ENCODE peak calls at places on chromosome 11, in eight cellular contexts. Z is RWPE1, H is vagina, P is coronary artery, I is psoas muscle, G is cardiac muscle cell, O is brain microvascular endothelial cell, M is heart left ventricle. J is an unnamed sample.

GRCh38 chr11:64230209-64230984 is at the start of gene DNAJC4:
- DNase-seq in Z (no peak), H (peak), P (no peak), I (peak), G (peak), O (peak), M (peak), J (peak)

GRCh38 chr11:65633390-65634139 is 4.3 kb upstream of the SIPA1 start:
- DNase-seq in Z (no peak), H (no peak), P (no peak), I (no peak), G (no peak), O (no peak), M (no peak), J (no peak)

GRCh38 chr11:59759900-59760299 is 4.7 kb downstream of the STX3 start:
- DNase-seq in Z (no peak), H (no peak), P (no peak), I (no peak), G (no peak), O (no peak), M (no peak), J (no peak)

GRCh38 chr11:16814410-16815046 is 76.1 kb downstream of the C11orf58 start:
- DNase-seq in Z (no peak), H (no peak), P (no peak), I (no peak), G (no peak), O (no peak), M (no peak), J (peak)

GRCh38 chr11:36130401-36130800 is 158.8 kb downstream of the COMMD9 start:
- DNase-seq in Z (peak), H (no peak), P (no peak), I (no peak), G (no peak), O (peak), M (no peak), J (no peak)

GRCh38 chr11:8906629-8907028 is 4.4 kb upstream of the AKIP1 start:
- DNase-seq in Z (peak), H (no peak), P (no peak), I (no peak), G (no peak), O (peak), M (no peak), J (no peak)

GRCh38 chr11:94144233-94144632 is 15.6 kb downstream of the PANX1 start:
- DNase-seq in Z (no peak), H (peak), P (no peak), I (no peak), G (no peak), O (no peak), M (no peak), J (no peak)

GRCh38 chr11:63639195-63639832 is 25.1 kb upstream of the PLAAT3 start:
- DNase-seq in Z (no peak), H (no peak), P (no peak), I (no peak), G (no peak), O (no peak), M (no peak), J (no peak)

GRCh38 chr11:65206901-65207300 is 25.2 kb downstream of the CAPN1 start:
- DNase-seq in Z (no peak), H (no peak), P (no peak), I (no peak), G (no peak), O (no peak), M (no peak), J (no peak)

DNA sequence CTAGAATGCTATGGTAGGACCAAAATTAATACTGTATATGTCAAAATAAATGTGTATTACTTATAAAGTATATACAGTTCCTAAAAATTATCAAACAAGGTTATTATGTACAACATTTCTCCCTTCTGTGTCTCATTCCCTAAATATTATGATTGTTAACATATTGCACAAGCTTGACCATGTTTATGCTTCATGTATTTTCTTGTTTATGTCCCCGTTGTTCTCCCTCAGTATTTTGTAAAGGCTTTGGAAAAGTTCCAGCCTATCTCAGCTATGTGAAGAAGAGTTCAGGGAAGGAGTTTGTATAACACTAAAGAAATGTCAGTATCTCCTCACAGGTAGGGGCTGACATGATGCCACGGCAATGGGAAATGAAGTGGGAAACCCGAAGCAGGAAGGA is 19.6 kb downstream of the ADM start:
- DNase-seq in Z (no peak), H (no peak), P (no peak), I (no peak), G (no peak), O (no peak), M (no peak), J (no peak)
- H3K27ac ChIP-seq in Z (no peak), H (peak), P (peak), I (no peak), G (no peak), O (peak), M (no peak), J (no peak)

GRCh38 chr11:73330569-73331093 is 22.6 kb downstream of the ARHGEF17 start:
- DNase-seq in Z (no peak), H (no peak), P (no peak), I (peak), G (peak), O (peak), M (no peak), J (no peak)
- TF ChIP-seq CTCF in Z (no peak), H (no peak), P (no peak), I (no peak), G (peak), O (peak), M (peak), J (no peak)

GRCh38 chr11:45932217-45932616 is 9.8 kb downstream of the LARGE2 start:
- DNase-seq in Z (no peak), H (peak), P (no peak), I (no peak), G (no peak), O (no peak), M (no peak), J (no peak)

GRCh38 chr11:45933846-45934579 is 11.6 kb downstream of the LARGE2 start:
- DNase-seq in Z (no peak), H (no peak), P (no peak), I (no peak), G (no peak), O (no peak), M (no peak), J (no peak)

GRCh38 chr11:45934580-45935318 is 12.3 kb downstream of the LARGE2 start:
- DNase-seq in Z (no peak), H (no peak), P (no peak), I (no peak), G (peak), O (no peak), M (no peak), J (no peak)

GRCh38 chr11:45931739-45932138 is 9.3 kb downstream of the LARGE2 start:
- DNase-seq in Z (no peak), H (no peak), P (peak), I (no peak), G (no peak), O (no peak), M (no peak), J (no peak)

DNA sequence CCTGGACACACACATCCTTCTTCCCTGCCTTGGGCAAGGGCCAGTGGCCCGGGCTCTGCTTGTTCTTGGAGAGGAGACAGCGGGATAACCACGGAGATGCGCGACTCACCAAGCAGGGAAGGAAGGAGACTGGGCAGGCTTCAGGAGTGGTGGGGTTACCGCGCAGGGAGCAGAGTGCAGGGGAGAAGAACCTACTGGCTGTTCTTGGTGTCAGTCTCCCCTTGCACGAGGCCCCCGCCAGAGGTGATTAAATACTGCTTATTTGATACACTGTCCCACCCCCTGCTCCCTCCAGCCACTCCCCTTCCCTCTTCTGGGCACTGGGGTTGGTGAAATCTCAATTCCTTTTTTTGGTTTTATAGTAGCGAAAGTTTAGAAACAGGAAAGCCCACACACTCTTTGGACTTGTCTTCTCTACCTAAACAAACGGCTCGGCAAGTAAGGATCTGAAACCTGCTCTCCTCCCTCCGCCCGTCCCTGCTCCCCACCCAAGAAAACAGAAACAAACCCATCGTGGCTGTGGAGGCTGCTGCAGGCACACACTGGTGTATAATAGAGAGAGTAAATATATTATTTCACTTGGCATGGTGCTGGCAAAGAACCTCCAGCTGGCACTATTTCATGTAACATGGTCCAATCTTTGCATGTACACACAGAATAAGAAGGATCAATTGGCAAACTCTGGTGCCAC is 10.8 kb downstream of the LARGE2 start:
- DNase-seq in Z (no peak), H (peak), P (no peak), I (no peak), G (no peak), O (no peak), M (no peak), J (no peak)
- H3K27ac ChIP-seq in Z (peak), H (no peak), P (no peak), I (no peak), G (peak), O (no peak), M (no peak), J (no peak)

GRCh38 chr11:75241036-75241905 is 697 bp downstream of the TPBGL start:
- DNase-seq in Z (peak), H (no peak), P (peak), I (peak), G (peak), O (peak), M (peak), J (peak)
- TF ChIP-seq CTCF in Z (peak), H (peak), P (peak), I (peak), G (peak), O (peak), M (peak), J (peak)

GRCh38 chr11:75673977-75674582 is 5.2 kb upstream of the MAP6 start:
- DNase-seq in Z (peak), H (no peak), P (no peak), I (no peak), G (no peak), O (peak), M (no peak), J (peak)

GRCh38 chr11:75678620-75679259 is 9.9 kb upstream of the MAP6 start:
- DNase-seq in Z (no peak), H (no peak), P (no peak), I (no peak), G (no peak), O (no peak), M (no peak), J (no peak)

GRCh38 chr11:75677275-75677674 is 8.4 kb upstream of the MAP6 start:
- DNase-seq in Z (no peak), H (no peak), P (no peak), I (no peak), G (no peak), O (no peak), M (no peak), J (no peak)

DNA sequence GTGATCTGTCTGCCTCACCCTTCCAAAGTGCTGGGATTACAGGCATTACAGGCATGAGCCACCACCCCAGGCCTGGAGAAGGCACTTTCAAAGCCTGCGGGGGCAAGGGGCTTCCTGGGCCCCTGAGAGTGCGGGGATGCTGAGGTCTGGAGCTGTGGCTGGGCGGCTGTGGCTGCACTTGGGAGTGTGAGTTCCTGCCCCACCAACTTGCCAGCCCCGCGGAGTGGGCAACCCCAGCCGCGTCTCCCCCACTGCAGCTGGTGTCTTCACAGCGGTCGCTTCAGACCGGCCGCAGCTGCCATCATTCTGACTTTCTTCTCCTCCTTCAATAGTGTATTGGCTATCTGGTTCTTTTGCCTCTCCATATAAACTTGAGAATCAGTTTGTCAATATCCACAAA is 10.7 kb upstream of the MAP6 start:
- DNase-seq in Z (no peak), H (no peak), P (no peak), I (no peak), G (no peak), O (no peak), M (no peak), J (no peak)
- H3K27ac ChIP-seq in Z (no peak), H (no peak), P (no peak), I (no peak), G (no peak), O (no peak), M (no peak), J (no peak)

GRCh38 chr11:122241561-122241960 is 125.5 kb upstream of the BLID start:
- DNase-seq in Z (no peak), H (no peak), P (no peak), I (no peak), G (no peak), O (no peak), M (no peak), J (no peak)
- TF ChIP-seq CTCF in Z (no peak), H (no peak), P (no peak), I (no peak), G (no peak), O (no peak), M (no peak), J (no peak)

GRCh38 chr11:124938206-124938765 is 2.4 kb upstream of the HEPACAM start:
- DNase-seq in Z (no peak), H (no peak), P (no peak), I (no peak), G (no peak), O (no peak), M (no peak), J (no peak)
- H3K27ac ChIP-seq in Z (no peak), H (no peak), P (no peak), I (no peak), G (no peak), O (no peak), M (no peak), J (no peak)

DNA sequence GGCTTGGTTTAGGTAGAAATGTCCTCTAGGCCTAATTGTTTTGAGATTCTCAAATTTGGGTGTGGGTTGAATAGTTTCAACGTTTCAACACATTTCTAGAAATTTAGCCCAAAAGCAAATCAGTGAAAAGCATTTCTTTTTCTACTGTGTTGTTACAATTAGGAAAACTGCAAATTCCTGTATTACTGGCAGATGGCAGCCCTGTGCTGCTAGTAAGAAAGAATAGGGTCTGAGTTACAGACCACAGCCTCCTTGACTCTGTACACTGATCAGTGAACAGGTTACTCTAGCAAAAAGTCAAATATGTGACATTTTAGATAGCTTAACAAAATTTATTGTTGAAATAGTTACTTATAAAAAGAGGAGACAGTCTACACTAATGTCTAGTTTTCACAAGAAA is 703.0 kb downstream of the JRKL start:
- DNase-seq in Z (no peak), H (no peak), P (no peak), I (no peak), G (peak), O (no peak), M (no peak), J (no peak)
- TF ChIP-seq CTCF in Z (no peak), H (no peak), P (no peak), I (no peak), G (no peak), O (no peak), M (no peak), J (no peak)

J was measured in testis.